ENCODE peak calls at places on chromosomes 16 and 17, in six cellular contexts. L is nephron progenitor cell; R is bronchial epithelial cell; H is CD4-positive, alpha-beta T cell; V is HTR-8/SVneo; C is retina. W is an unnamed sample.

GRCh38 chr16:55073830-55074229 is 143.2 kb downstream of the IRX5 start:
- DNase-seq in L (no peak), R (no peak), H (no peak), V (no peak), C (no peak), W (no peak)

GRCh38 chr16:80125677-80126076 is 415.1 kb upstream of the DYNLRB2 start:
- DNase-seq in L (no peak), R (no peak), H (no peak), V (no peak), C (no peak), W (no peak)

GRCh38 chr16:89300311-89300975 is 82.9 kb downstream of the ZNF778 start:
- DNase-seq in L (no peak), R (no peak), H (no peak), V (no peak), C (no peak), W (no peak)

GRCh38 chr17:29240477-29240876 is 6.2 kb upstream of the CRYBA1 start:
- DNase-seq in L (no peak), R (no peak), H (no peak), V (no peak), C (peak), W (no peak)

GRCh38 chr17:76103274-76104139 is at the start of gene EXOC7:
- DNase-seq in L (peak), R (peak), H (peak), V (peak), C (peak), W (peak)

GRCh38 chr17:46977348-46977747 is 1.7 kb downstream of the RPRML start:
- DNase-seq in L (peak), R (peak), H (no peak), V (peak), C (peak), W (no peak)

GRCh38 chr17:72502111-72502939 is 381.5 kb downstream of the SOX9 start:
- DNase-seq in L (peak), R (peak), H (no peak), V (no peak), C (peak), W (no peak)

GRCh38 chr16:83118365-83118764 is 491.6 kb downstream of the CDH13 start:
- DNase-seq in L (no peak), R (no peak), H (no peak), V (no peak), C (no peak), W (no peak)

GRCh38 chr17:76531501-76532038 is 5.9 kb downstream of the CYGB start:
- DNase-seq in L (no peak), R (no peak), H (no peak), V (no peak), C (no peak), W (no peak)

GRCh38 chr17:64001091-64001579 is 3.0 kb downstream of the PRR29 start:
- DNase-seq in L (no peak), R (no peak), H (no peak), V (no peak), C (no peak), W (no peak)

GRCh38 chr17:39904990-39905288 is 13.5 kb downstream of the GSDMB start:
- DNase-seq in L (no peak), R (no peak), H (no peak), V (no peak), C (no peak), W (no peak)

GRCh38 chr17:49156256-49156655 is 23.7 kb downstream of the B4GALNT2 start:
- DNase-seq in L (no peak), R (no peak), H (no peak), V (no peak), C (no peak), W (no peak)

GRCh38 chr16:59148312-59148711 is 414.2 kb upstream of the GOT2 start:
- DNase-seq in L (no peak), R (no peak), H (no peak), V (no peak), C (no peak), W (no peak)

GRCh38 chr16:380837-381787 is 666 bp downstream of the PGAP6 start:
- DNase-seq in L (peak), R (no peak), H (no peak), V (no peak), C (peak), W (peak)

GRCh38 chr17:511833-512251 is 159.2 kb upstream of the RPH3AL start:
- DNase-seq in L (no peak), R (peak), H (no peak), V (no peak), C (no peak), W (no peak)

GRCh38 chr16:83992624-83993023 is 24.6 kb downstream of the NECAB2 start:
- DNase-seq in L (no peak), R (peak), H (no peak), V (no peak), C (no peak), W (peak)

GRCh38 chr16:49474741-49475140 is 101.1 kb downstream of the C16orf78 start:
- DNase-seq in L (no peak), R (no peak), H (no peak), V (no peak), C (peak), W (no peak)

GRCh38 chr17:71180801-71181385 is 939.9 kb upstream of the SOX9 start:
- DNase-seq in L (peak), R (peak), H (no peak), V (no peak), C (no peak), W (no peak)

GRCh38 chr16:28914325-28914724 is 10.7 kb downstream of the RABEP2 start:
- DNase-seq in L (no peak), R (no peak), H (no peak), V (no peak), C (no peak), W (no peak)

GRCh38 chr17:46031920-46032319 is 32.9 kb downstream of the STH start:
- DNase-seq in L (no peak), R (no peak), H (no peak), V (no peak), C (no peak), W (no peak)

GRCh38 chr16:78390070-78390469 is 290.6 kb downstream of the WWOX start:
- DNase-seq in L (no peak), R (no peak), H (no peak), V (no peak), C (no peak), W (no peak)

GRCh38 chr17:80339118-80339517 is 75.8 kb upstream of the ENDOV start:
- DNase-seq in L (no peak), R (no peak), H (no peak), V (no peak), C (no peak), W (no peak)

GRCh38 chr17:80316927-80317705 is 56.5 kb downstream of the RNF213 start:
- DNase-seq in L (no peak), R (no peak), H (no peak), V (no peak), C (no peak), W (no peak)

W was measured in OCI-M1.